ENCODE peak calls at places on chromosome 18, in five cellular contexts. X, G, P, H and K are unnamed samples.

GRCh38 chr18:27261769-27262549 is 76.9 kb upstream of the CHST9 start:
- ATAC-seq in H (no peak), G (no peak), P (no peak), X (no peak), K (no peak)

GRCh38 chr18:50196261-50196660 is 1.3 kb upstream of the MYO5B start:
- ATAC-seq in G (no peak), X (no peak), H (no peak), P (no peak), K (no peak)

GRCh38 chr18:9906407-9906955 is 7.3 kb upstream of the VAPA start:
- ATAC-seq in H (no peak), G (no peak), X (peak; percentile 59), P (no peak), K (no peak)

GRCh38 chr18:58979615-58980014 is 114.9 kb downstream of the ZNF532 start:
- ATAC-seq in G (no peak), X (no peak), H (no peak), P (no peak), K (no peak)

GRCh38 chr18:75089748-75090327 is 119.1 kb downstream of the PTGR3 start:
- ATAC-seq in G (no peak), X (no peak), P (no peak), H (no peak), K (no peak)

GRCh38 chr18:36601316-36601715 is 227.5 kb downstream of the TPGS2 start:
- ATAC-seq in P (no peak), X (no peak), G (no peak), H (no peak), K (no peak)

GRCh38 chr18:46345181-46345465 is 240.9 kb downstream of the HAUS1 start:
- ATAC-seq in X (no peak), P (no peak), G (no peak), H (no peak), K (no peak)

GRCh38 chr18:62152844-62153243 is 34.0 kb downstream of the PIGN start:
- ATAC-seq in X (no peak), P (no peak), G (no peak), H (no peak), K (no peak)

GRCh38 chr18:75226301-75226955 is 15.8 kb downstream of the TSHZ1 start:
- ATAC-seq in P (peak; percentile 22), X (no peak), G (no peak), H (peak; percentile 80), K (no peak)

GRCh38 chr18:12946549-12947354 is 1.1 kb upstream of the SEH1L start:
- ATAC-seq in H (peak; percentile 1), P (peak; percentile 1), X (no peak), G (no peak), K (no peak)

GRCh38 chr18:9825571-9826073 is 60.2 kb upstream of the TXNDC2 start:
- ATAC-seq in H (peak; percentile 87), P (peak; percentile 88), G (peak; percentile 75), X (peak; percentile 95), K (no peak)

GRCh38 chr18:6199777-6200176 is 214.9 kb downstream of the L3MBTL4 start:
- ATAC-seq in P (no peak), G (no peak), H (no peak), X (peak; percentile 10), K (no peak)

GRCh38 chr18:26421931-26422330 is 126.4 kb downstream of the KCTD1 start:
- ATAC-seq in H (no peak), P (no peak), G (no peak), X (no peak), K (no peak)

GRCh38 chr18:21763846-21764646 is 23.5 kb downstream of the MIB1 start:
- ATAC-seq in P (no peak), X (no peak), G (no peak), H (no peak), K (peak; percentile 50)

GRCh38 chr18:4284528-4284927 is 170.6 kb downstream of the DLGAP1 start:
- ATAC-seq in X (no peak), G (no peak), P (no peak), H (no peak), K (no peak)

GRCh38 chr18:37520508-37520907 is 45.1 kb downstream of the CELF4 start:
- ATAC-seq in X (no peak), P (no peak), G (no peak), H (no peak), K (no peak)

GRCh38 chr18:45785015-45785597 is 40.4 kb upstream of the SIGLEC15 start:
- ATAC-seq in P (no peak), X (peak; percentile 21), H (no peak), G (no peak), K (peak; percentile 61)

GRCh38 chr18:9091066-9091476 is 11.4 kb upstream of the NDUFV2 start:
- ATAC-seq in P (no peak), G (no peak), X (no peak), H (no peak), K (peak; percentile 69)

GRCh38 chr18:58768293-58768974 is 96.2 kb upstream of the ZNF532 start:
- ATAC-seq in P (peak; percentile 91), X (peak; percentile 95), H (peak; percentile 96), G (peak; percentile 94), K (peak; percentile 95)

GRCh38 chr18:36314098-36314497 is 16.6 kb downstream of the FHOD3 start:
- ATAC-seq in G (peak; percentile 63), P (no peak), X (no peak), H (no peak), K (no peak)

GRCh38 chr18:50933684-50934083 is 34.2 kb upstream of the ELAC1 start:
- ATAC-seq in X (no peak), G (no peak), P (no peak), H (no peak), K (no peak)

GRCh38 chr18:78994977-78995582 is 15.5 kb downstream of the SALL3 start:
- ATAC-seq in G (no peak), P (no peak), X (no peak), H (no peak), K (no peak)

GRCh38 chr18:53422896-53423295 is 801.6 kb downstream of the MBD2 start:
- ATAC-seq in P (no peak), G (no peak), X (no peak), H (no peak), K (no peak)

GRCh38 chr18:33744032-33744697 is 166.1 kb downstream of the ASXL3 start:
- ATAC-seq in P (no peak), X (peak; percentile 65), G (no peak), H (no peak), K (no peak)

GRCh38 chr18:42401131-42401673 is 446.2 kb downstream of the PIK3C3 start:
- ATAC-seq in G (no peak), H (no peak), P (no peak), X (no peak), K (no peak)

GRCh38 chr18:64052772-64053171 is 82.9 kb downstream of the SERPINB8 start:
- ATAC-seq in H (no peak), P (no peak), X (no peak), G (no peak), K (no peak)

GRCh38 chr18:59056706-59057492 is 82.8 kb upstream of the SEC11C start:
- ATAC-seq in X (peak; percentile 80), P (peak; percentile 36), H (peak; percentile 69), G (peak; percentile 73), K (peak; percentile 66)

GRCh38 chr18:3593381-3593903 is 143.5 kb downstream of the TGIF1 start:
- ATAC-seq in P (peak; percentile 27), G (peak; percentile 19), X (peak; percentile 2), H (peak; percentile 27), K (peak; percentile 2)

GRCh38 chr18:9530226-9531009 is 55.1 kb downstream of the RALBP1 start:
- ATAC-seq in G (no peak), H (no peak), X (no peak), P (no peak), K (no peak)

GRCh38 chr18:63216911-63217311 is 102.7 kb downstream of the BCL2 start:
- ATAC-seq in G (no peak), P (no peak), H (no peak), X (peak; percentile 58), K (peak; percentile 14)

GRCh38 chr18:77086034-77086433 is 46.5 kb downstream of the MBP start:
- ATAC-seq in X (no peak), G (no peak), P (no peak), H (no peak), K (peak; percentile 51)

GRCh38 chr18:31658670-31659573 is 25.5 kb downstream of the B4GALT6 start:
- ATAC-seq in P (no peak), X (peak; percentile 93), H (peak; percentile 19), G (no peak), K (peak; percentile 85)

GRCh38 chr18:34726286-34727004 is 16.3 kb downstream of the DTNA start:
- ATAC-seq in G (no peak), H (peak; percentile 57), P (peak; percentile 50), X (peak; percentile 73), K (no peak)

GRCh38 chr18:31297248-31297647 is 20.7 kb upstream of the DSG1 start:
- ATAC-seq in H (no peak), X (no peak), P (no peak), G (no peak), K (no peak)